ENCODE peak calls at places on chromosomes 5 and 9, in four cellular contexts. One of them, this sample, is unnamed.

GRCh38 chr5:109365653-109366052 is 44.1 kb downstream of the PJA2 start:
- DNase-seq in A549: no peak
- DNase-seq in K562: no peak
- DNase-seq in GM12878: no peak
- DNase-seq in this sample: no peak

GRCh38 chr5:122142480-122142879 is 13.1 kb downstream of the ZNF474 start:
- DNase-seq in A549: peak
- DNase-seq in K562: no peak
- DNase-seq in GM12878: no peak
- DNase-seq in this sample: no peak

GRCh38 chr5:152072076-152072475 is 147.4 kb upstream of the GLRA1 start:
- DNase-seq in A549: no peak
- DNase-seq in K562: no peak
- DNase-seq in GM12878: no peak
- DNase-seq in this sample: no peak

GRCh38 chr5:142977363-142978051 is 207.3 kb downstream of the ARHGAP26 start:
- DNase-seq in A549: no peak
- DNase-seq in K562: peak
- DNase-seq in GM12878: peak
- DNase-seq in this sample: no peak

GRCh38 chr9:78236511-78236950 is 656 bp downstream of the CEP78 start:
- DNase-seq in A549: peak
- DNase-seq in K562: peak
- DNase-seq in GM12878: no peak
- DNase-seq in this sample: peak

GRCh38 chr5:9621379-9621903 is 8.7 kb downstream of the TAS2R1 start:
- DNase-seq in A549: no peak
- DNase-seq in K562: no peak
- DNase-seq in GM12878: no peak
- DNase-seq in this sample: no peak

GRCh38 chr9:121841771-121842611 is 190.6 kb downstream of the DAB2IP start:
- DNase-seq in A549: no peak
- DNase-seq in K562: no peak
- DNase-seq in GM12878: no peak
- DNase-seq in this sample: no peak

GRCh38 chr5:156896545-156896944 is 46.5 kb downstream of the PPP1R2B start:
- DNase-seq in A549: no peak
- DNase-seq in K562: no peak
- DNase-seq in GM12878: no peak
- DNase-seq in this sample: no peak

GRCh38 chr9:72454871-72455471 is 66.4 kb upstream of the TMC1 start:
- DNase-seq in A549: peak
- DNase-seq in K562: no peak
- DNase-seq in GM12878: no peak
- DNase-seq in this sample: peak

GRCh38 chr5:83644301-83644700 is 76.4 kb downstream of the HAPLN1 start:
- DNase-seq in A549: no peak
- DNase-seq in K562: no peak
- DNase-seq in GM12878: no peak
- DNase-seq in this sample: no peak

GRCh38 chr5:146751781-146752401 is 126.7 kb downstream of the PPP2R2B start:
- DNase-seq in A549: no peak
- DNase-seq in K562: no peak
- DNase-seq in GM12878: peak
- DNase-seq in this sample: no peak

GRCh38 chr9:114301798-114302565 is 20.9 kb upstream of the ORM1 start:
- DNase-seq in A549: no peak
- DNase-seq in K562: no peak
- DNase-seq in GM12878: no peak
- DNase-seq in this sample: no peak

GRCh38 chr9:116639251-116639741 is 47.8 kb upstream of the TRIM32 start:
- DNase-seq in A549: no peak
- DNase-seq in K562: no peak
- DNase-seq in GM12878: no peak
- DNase-seq in this sample: no peak

GRCh38 chr5:54774281-54775171 is 210.9 kb downstream of the ESM1 start:
- DNase-seq in A549: no peak
- DNase-seq in K562: no peak
- DNase-seq in GM12878: no peak
- DNase-seq in this sample: no peak

GRCh38 chr9:1087120-1087881 is 37.1 kb downstream of the DMRT2 start:
- DNase-seq in A549: no peak
- DNase-seq in K562: no peak
- DNase-seq in GM12878: peak
- DNase-seq in this sample: no peak

GRCh38 chr5:61659221-61659696 is 327.2 kb downstream of the ZSWIM6 start:
- DNase-seq in A549: no peak
- DNase-seq in K562: no peak
- DNase-seq in GM12878: no peak
- DNase-seq in this sample: no peak

GRCh38 chr9:98491778-98492177 is 217.0 kb downstream of the GABBR2 start:
- DNase-seq in A549: no peak
- DNase-seq in K562: no peak
- DNase-seq in GM12878: no peak
- DNase-seq in this sample: no peak

GRCh38 chr5:59661939-59662615 is 231.4 kb downstream of the PDE4D start:
- DNase-seq in A549: no peak
- DNase-seq in K562: no peak
- DNase-seq in GM12878: no peak
- DNase-seq in this sample: peak

GRCh38 chr5:21154526-21154925 is 1166.5 kb upstream of the CDH18 start:
- DNase-seq in A549: no peak
- DNase-seq in K562: no peak
- DNase-seq in GM12878: no peak
- DNase-seq in this sample: no peak

GRCh38 chr9:104855837-104856236 is 72.1 kb downstream of the ABCA1 start:
- DNase-seq in A549: no peak
- DNase-seq in K562: no peak
- DNase-seq in GM12878: no peak
- DNase-seq in this sample: no peak

GRCh38 chr5:154740483-154740882 is 14.7 kb upstream of the LARP1 start:
- DNase-seq in A549: no peak
- DNase-seq in K562: no peak
- DNase-seq in GM12878: no peak
- DNase-seq in this sample: no peak

GRCh38 chr9:107504585-107505455 is 15.3 kb upstream of the KLF4 start:
- DNase-seq in A549: peak
- DNase-seq in K562: no peak
- DNase-seq in GM12878: no peak
- DNase-seq in this sample: peak

GRCh38 chr5:32342656-32343055 is 29.9 kb upstream of the MTMR12 start:
- DNase-seq in A549: no peak
- DNase-seq in K562: no peak
- DNase-seq in GM12878: no peak
- DNase-seq in this sample: no peak

GRCh38 chr5:45642370-45642769 is 53.8 kb downstream of the HCN1 start:
- DNase-seq in A549: no peak
- DNase-seq in K562: no peak
- DNase-seq in GM12878: no peak
- DNase-seq in this sample: no peak

GRCh38 chr5:67495072-67495471 is 298.5 kb upstream of the CD180 start:
- DNase-seq in A549: no peak
- DNase-seq in K562: no peak
- DNase-seq in GM12878: no peak
- DNase-seq in this sample: no peak

GRCh38 chr5:171342362-171343111 is 33.5 kb downstream of the TLX3 start:
- DNase-seq in A549: peak
- DNase-seq in K562: peak
- DNase-seq in GM12878: no peak
- DNase-seq in this sample: peak

GRCh38 chr9:91360551-91361293 is 996 bp downstream of the AUH start:
- DNase-seq in A549: no peak
- DNase-seq in K562: no peak
- DNase-seq in GM12878: peak
- DNase-seq in this sample: no peak

DNA sequence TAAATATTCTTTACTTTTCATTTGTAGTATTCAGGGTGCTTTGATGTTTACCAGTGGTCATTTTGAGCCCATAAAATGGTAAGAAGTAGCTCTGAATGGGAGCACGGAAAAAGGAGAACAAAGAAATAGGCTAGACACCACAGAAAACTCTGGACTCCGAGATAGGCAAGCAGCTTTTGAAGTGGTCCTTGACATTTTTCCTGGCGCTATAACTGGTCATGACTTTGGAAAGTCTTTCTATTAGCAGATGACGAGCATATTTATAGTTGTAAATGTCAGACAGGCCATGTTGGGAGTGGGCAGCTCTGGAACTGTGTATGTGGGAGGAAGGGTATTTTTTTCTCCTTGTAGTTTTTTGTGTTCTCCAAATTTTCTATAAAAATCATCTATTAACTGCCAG is 126.1 kb upstream of the POC5 start:
- DNase-seq in A549: no peak
- DNase-seq in K562: no peak
- DNase-seq in GM12878: no peak
- DNase-seq in this sample: no peak
- TF ChIP-seq CHD4 in A549: no peak
- TF ChIP-seq CHD4 in K562: no peak
- TF ChIP-seq CHD4 in GM12878: no peak
- TF ChIP-seq CHD4 in this sample: no peak

GRCh38 chr9:19181002-19181401 is 49.5 kb upstream of the DENND4C start:
- DNase-seq in A549: peak
- DNase-seq in K562: no peak
- DNase-seq in GM12878: no peak
- DNase-seq in this sample: no peak
- TF ChIP-seq CHD4 in A549: no peak
- TF ChIP-seq CHD4 in K562: no peak
- TF ChIP-seq CHD4 in GM12878: no peak
- TF ChIP-seq CHD4 in this sample: no peak

GRCh38 chr5:163888366-163888765 is 382.9 kb downstream of the MAT2B start:
- DNase-seq in A549: no peak
- DNase-seq in K562: no peak
- DNase-seq in GM12878: no peak
- DNase-seq in this sample: no peak
- TF ChIP-seq CHD4 in A549: no peak
- TF ChIP-seq CHD4 in K562: no peak
- TF ChIP-seq CHD4 in GM12878: no peak
- TF ChIP-seq CHD4 in this sample: no peak

GRCh38 chr5:3364433-3364832 is 231.2 kb upstream of the IRX1 start:
- DNase-seq in A549: no peak
- DNase-seq in K562: no peak
- DNase-seq in GM12878: no peak
- DNase-seq in this sample: no peak

GRCh38 chr5:3359642-3360041 is 236.0 kb upstream of the IRX1 start:
- DNase-seq in A549: no peak
- DNase-seq in K562: no peak
- DNase-seq in GM12878: no peak
- DNase-seq in this sample: no peak

GRCh38 chr5:3361811-3362605 is 233.6 kb upstream of the IRX1 start:
- DNase-seq in A549: no peak
- DNase-seq in K562: no peak
- DNase-seq in GM12878: no peak
- DNase-seq in this sample: no peak

GRCh38 chr5:3364941-3365340 is 230.7 kb upstream of the IRX1 start:
- DNase-seq in A549: no peak
- DNase-seq in K562: no peak
- DNase-seq in GM12878: no peak
- DNase-seq in this sample: no peak

GRCh38 chr5:3362606-3362910 is 233.1 kb upstream of the IRX1 start:
- DNase-seq in A549: no peak
- DNase-seq in K562: no peak
- DNase-seq in GM12878: no peak
- DNase-seq in this sample: no peak
- TF ChIP-seq CHD4 in A549: no peak
- TF ChIP-seq CHD4 in K562: no peak
- TF ChIP-seq CHD4 in GM12878: no peak
- TF ChIP-seq CHD4 in this sample: no peak

GRCh38 chr5:150438873-150439546 is 10.5 kb downstream of the RPS14 start:
- DNase-seq in A549: peak
- DNase-seq in K562: peak
- DNase-seq in GM12878: no peak
- DNase-seq in this sample: peak
- TF ChIP-seq CHD4 in A549: no peak
- TF ChIP-seq CHD4 in K562: no peak
- TF ChIP-seq CHD4 in GM12878: no peak
- TF ChIP-seq CHD4 in this sample: no peak

DNA sequence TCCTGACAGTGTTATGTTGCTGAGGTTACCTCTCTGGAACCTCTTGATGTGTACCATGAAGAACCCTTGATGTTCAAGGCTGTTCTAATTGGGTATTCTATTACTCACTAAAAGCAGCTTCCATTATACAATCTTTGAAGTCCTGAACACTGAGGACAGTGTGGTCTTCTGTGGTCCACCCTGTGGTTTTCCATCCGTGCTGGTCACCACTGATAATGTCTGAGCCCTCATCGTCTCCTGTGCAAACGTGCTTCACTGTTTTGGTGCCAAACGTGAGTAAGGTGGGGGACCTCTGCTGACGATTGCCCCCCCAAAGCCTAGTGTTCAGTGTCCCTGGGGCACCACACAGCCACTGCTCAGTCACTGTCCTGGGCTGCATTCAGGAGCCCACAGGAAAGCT is 259.7 kb upstream of the ANKRD55 start:
- DNase-seq in A549: no peak
- DNase-seq in K562: no peak
- DNase-seq in GM12878: no peak
- DNase-seq in this sample: no peak
- TF ChIP-seq CHD4 in A549: no peak
- TF ChIP-seq CHD4 in K562: no peak
- TF ChIP-seq CHD4 in GM12878: no peak
- TF ChIP-seq CHD4 in this sample: no peak

GRCh38 chr5:31192442-31192841 is 1.0 kb upstream of the CDH6 start:
- DNase-seq in A549: no peak
- DNase-seq in K562: no peak
- DNase-seq in GM12878: no peak
- DNase-seq in this sample: no peak

GRCh38 chr5:31194892-31195291 is 1.4 kb downstream of the CDH6 start:
- DNase-seq in A549: no peak
- DNase-seq in K562: no peak
- DNase-seq in GM12878: no peak
- DNase-seq in this sample: no peak

GRCh38 chr5:31194458-31194808 is 947 bp downstream of the CDH6 start:
- DNase-seq in A549: peak
- DNase-seq in K562: no peak
- DNase-seq in GM12878: no peak
- DNase-seq in this sample: no peak

GRCh38 chr5:31193026-31193425 is 460 bp upstream of the CDH6 start:
- DNase-seq in A549: no peak
- DNase-seq in K562: no peak
- DNase-seq in GM12878: no peak
- DNase-seq in this sample: no peak

GRCh38 chr5:31193591-31194457 is at the start of gene CDH6:
- DNase-seq in A549: peak
- DNase-seq in K562: no peak
- DNase-seq in GM12878: no peak
- DNase-seq in this sample: no peak
- TF ChIP-seq CHD4 in A549: no peak
- TF ChIP-seq CHD4 in K562: no peak
- TF ChIP-seq CHD4 in GM12878: no peak
- TF ChIP-seq CHD4 in this sample: no peak

This sample was measured in HepG2.